ENCODE peak calls at places on chromosome 1, in seven cellular contexts. L is NCI-H1694; O is activated CD4-positive, alpha-beta T cell treated with anti-CD3 and anti-CD28 coated beads, Interleukin-2, amount 50 U/mL, for 24 hours; Z is stimulated activated CD8-positive, alpha-beta memory T cell treated with anti-CD3 and anti-CD28 coated beads, Interleukin-7, amount 100 ng/mL, for 1 hour; I is Caki2; N is WERI-Rb-1; Q is M059J. M is an unnamed sample.

GRCh38 chr1:94720091-94720793 is 99.9 kb upstream of the SLC44A3 start:
- DNase-seq in L (no peak), O (no peak), Z (no peak), I (no peak), N (no peak), Q (no peak), M (no peak)

GRCh38 chr1:178544531-178544930 is 31.6 kb downstream of the TEX35 start:
- DNase-seq in L (no peak), O (no peak), Z (no peak), I (no peak), N (no peak), Q (no peak), M (no peak)

GRCh38 chr1:154433161-154433681 is 28.1 kb downstream of the IL6R start:
- DNase-seq in L (no peak), O (peak; percentile 28), Z (no peak), I (no peak), N (no peak), Q (peak; percentile 26), M (no peak)

GRCh38 chr1:37919277-37919676 is 27.6 kb downstream of the INPP5B start:
- DNase-seq in L (no peak), O (no peak), Z (no peak), I (no peak), N (peak; percentile 17), Q (peak; percentile 37), M (peak; percentile 55)

GRCh38 chr1:228141871-228142615 is 2.0 kb downstream of the GUK1 start:
- DNase-seq in L (no peak), O (no peak), Z (no peak), I (no peak), N (no peak), Q (peak; percentile 88), M (peak; percentile 70)

GRCh38 chr1:119968068-119968492 is 71.8 kb upstream of the ADAM30 start:
- DNase-seq in L (peak; percentile 76), O (peak; percentile 55), Z (peak; percentile 55), I (peak; percentile 64), N (peak; percentile 69), Q (peak; percentile 50), M (peak; percentile 78)

GRCh38 chr1:15938628-15939161 is 37.2 kb downstream of the ZBTB17 start:
- DNase-seq in L (no peak), O (no peak), Z (no peak), I (no peak), N (no peak), Q (no peak), M (no peak)

GRCh38 chr1:9352364-9353140 is 59.9 kb downstream of the SPSB1 start:
- DNase-seq in L (no peak), O (no peak), Z (no peak), I (no peak), N (peak; percentile 74), Q (no peak), M (peak; percentile 59)

GRCh38 chr1:60949154-60949825 is 133.1 kb upstream of the NFIA start:
- DNase-seq in L (no peak), O (no peak), Z (no peak), I (no peak), N (no peak), Q (peak; percentile 33), M (no peak)

GRCh38 chr1:228344631-228345072 is 62.0 kb downstream of the TRIM11 start:
- DNase-seq in L (no peak), O (no peak), Z (no peak), I (no peak), N (peak; percentile 1), Q (peak; percentile 37), M (no peak)

GRCh38 chr1:181114574-181115366 is 26.3 kb downstream of the IER5 start:
- DNase-seq in L (no peak), O (no peak), Z (no peak), I (no peak), N (no peak), Q (no peak), M (no peak)

GRCh38 chr1:242522304-242522945 is 2.1 kb downstream of the PLD5 start:
- DNase-seq in L (no peak), O (no peak), Z (no peak), I (no peak), N (no peak), Q (no peak), M (no peak)

GRCh38 chr1:98211271-98211840 is 290.5 kb upstream of the DPYD start:
- DNase-seq in L (no peak), O (no peak), Z (no peak), I (peak; percentile 13), N (no peak), Q (peak; percentile 14), M (no peak)